ENCODE peak calls at places on chromosomes 3 and 15, in six cellular contexts. One of them, this sample, is unnamed.

GRCh38 chr3:107846282-107846852 is 244.5 kb downstream of the CD47 start:
- DNase-seq in stimulated activated CD8-positive, alpha-beta memory T cell treated with anti-CD3 and anti-CD28 coated beads, Interleukin-7, amount 100 ng/mL, for 1 hour: no peak
- DNase-seq in body of pancreas: peak; percentile 80
- DNase-seq in effector CD4-positive, alpha-beta T cell: no peak
- DNase-seq in NCI-H1048: no peak
- DNase-seq in mesothelial cell of epicardium: peak; percentile 78
- DNase-seq in this sample: peak; percentile 73

GRCh38 chr3:56771376-56771775 is 30.4 kb downstream of the ARHGEF3 start:
- DNase-seq in stimulated activated CD8-positive, alpha-beta memory T cell treated with anti-CD3 and anti-CD28 coated beads, Interleukin-7, amount 100 ng/mL, for 1 hour: no peak
- DNase-seq in body of pancreas: no peak
- DNase-seq in effector CD4-positive, alpha-beta T cell: no peak
- DNase-seq in NCI-H1048: no peak
- DNase-seq in mesothelial cell of epicardium: no peak
- DNase-seq in this sample: no peak

GRCh38 chr15:47787875-47788274 is 70.6 kb downstream of the SEMA6D start:
- DNase-seq in stimulated activated CD8-positive, alpha-beta memory T cell treated with anti-CD3 and anti-CD28 coated beads, Interleukin-7, amount 100 ng/mL, for 1 hour: no peak
- DNase-seq in body of pancreas: peak; percentile 61
- DNase-seq in effector CD4-positive, alpha-beta T cell: no peak
- DNase-seq in NCI-H1048: no peak
- DNase-seq in mesothelial cell of epicardium: no peak
- DNase-seq in this sample: no peak

GRCh38 chr15:50549326-50549725 is 2.9 kb upstream of the USP50 start:
- DNase-seq in stimulated activated CD8-positive, alpha-beta memory T cell treated with anti-CD3 and anti-CD28 coated beads, Interleukin-7, amount 100 ng/mL, for 1 hour: no peak
- DNase-seq in body of pancreas: no peak
- DNase-seq in effector CD4-positive, alpha-beta T cell: no peak
- DNase-seq in NCI-H1048: no peak
- DNase-seq in mesothelial cell of epicardium: no peak
- DNase-seq in this sample: no peak

GRCh38 chr15:76199106-76200082 is 111.9 kb downstream of the ETFA start:
- DNase-seq in stimulated activated CD8-positive, alpha-beta memory T cell treated with anti-CD3 and anti-CD28 coated beads, Interleukin-7, amount 100 ng/mL, for 1 hour: no peak
- DNase-seq in body of pancreas: peak; percentile 35
- DNase-seq in effector CD4-positive, alpha-beta T cell: no peak
- DNase-seq in NCI-H1048: no peak
- DNase-seq in mesothelial cell of epicardium: no peak
- DNase-seq in this sample: no peak

GRCh38 chr3:175070946-175071345 is 211.8 kb downstream of the NAALADL2 start:
- DNase-seq in stimulated activated CD8-positive, alpha-beta memory T cell treated with anti-CD3 and anti-CD28 coated beads, Interleukin-7, amount 100 ng/mL, for 1 hour: no peak
- DNase-seq in body of pancreas: no peak
- DNase-seq in effector CD4-positive, alpha-beta T cell: no peak
- DNase-seq in NCI-H1048: no peak
- DNase-seq in mesothelial cell of epicardium: no peak
- DNase-seq in this sample: no peak

GRCh38 chr3:8499181-8499611 is 2.4 kb upstream of the LMCD1 start:
- DNase-seq in stimulated activated CD8-positive, alpha-beta memory T cell treated with anti-CD3 and anti-CD28 coated beads, Interleukin-7, amount 100 ng/mL, for 1 hour: no peak
- DNase-seq in body of pancreas: peak; percentile 54
- DNase-seq in effector CD4-positive, alpha-beta T cell: no peak
- DNase-seq in NCI-H1048: peak; percentile 64
- DNase-seq in mesothelial cell of epicardium: no peak
- DNase-seq in this sample: no peak

GRCh38 chr15:81666828-81667227 is 292.8 kb upstream of the TMC3 start:
- DNase-seq in stimulated activated CD8-positive, alpha-beta memory T cell treated with anti-CD3 and anti-CD28 coated beads, Interleukin-7, amount 100 ng/mL, for 1 hour: no peak
- DNase-seq in body of pancreas: no peak
- DNase-seq in effector CD4-positive, alpha-beta T cell: no peak
- DNase-seq in NCI-H1048: no peak
- DNase-seq in mesothelial cell of epicardium: no peak
- DNase-seq in this sample: no peak

GRCh38 chr3:183904833-183905780 is 20.4 kb upstream of the PARL start:
- DNase-seq in stimulated activated CD8-positive, alpha-beta memory T cell treated with anti-CD3 and anti-CD28 coated beads, Interleukin-7, amount 100 ng/mL, for 1 hour: no peak
- DNase-seq in body of pancreas: no peak
- DNase-seq in effector CD4-positive, alpha-beta T cell: no peak
- DNase-seq in NCI-H1048: no peak
- DNase-seq in mesothelial cell of epicardium: no peak
- DNase-seq in this sample: no peak

GRCh38 chr15:51223771-51224229 is 114.6 kb downstream of the CYP19A1 start:
- DNase-seq in stimulated activated CD8-positive, alpha-beta memory T cell treated with anti-CD3 and anti-CD28 coated beads, Interleukin-7, amount 100 ng/mL, for 1 hour: no peak
- DNase-seq in body of pancreas: no peak
- DNase-seq in effector CD4-positive, alpha-beta T cell: no peak
- DNase-seq in NCI-H1048: no peak
- DNase-seq in mesothelial cell of epicardium: no peak
- DNase-seq in this sample: peak; percentile 75

GRCh38 chr3:127673191-127674098 is 693 bp downstream of the ABTB1 start:
- DNase-seq in stimulated activated CD8-positive, alpha-beta memory T cell treated with anti-CD3 and anti-CD28 coated beads, Interleukin-7, amount 100 ng/mL, for 1 hour: no peak
- DNase-seq in body of pancreas: peak; percentile 64
- DNase-seq in effector CD4-positive, alpha-beta T cell: peak; percentile 52
- DNase-seq in NCI-H1048: no peak
- DNase-seq in mesothelial cell of epicardium: no peak
- DNase-seq in this sample: peak; percentile 12

GRCh38 chr3:122092460-122093165 is 37.5 kb downstream of the CD86 start:
- DNase-seq in stimulated activated CD8-positive, alpha-beta memory T cell treated with anti-CD3 and anti-CD28 coated beads, Interleukin-7, amount 100 ng/mL, for 1 hour: no peak
- DNase-seq in body of pancreas: peak; percentile 26
- DNase-seq in effector CD4-positive, alpha-beta T cell: no peak
- DNase-seq in NCI-H1048: no peak
- DNase-seq in mesothelial cell of epicardium: no peak
- DNase-seq in this sample: no peak

GRCh38 chr3:135218782-135219181 is 423.7 kb downstream of the EPHB1 start:
- DNase-seq in stimulated activated CD8-positive, alpha-beta memory T cell treated with anti-CD3 and anti-CD28 coated beads, Interleukin-7, amount 100 ng/mL, for 1 hour: no peak
- DNase-seq in body of pancreas: no peak
- DNase-seq in effector CD4-positive, alpha-beta T cell: no peak
- DNase-seq in NCI-H1048: no peak
- DNase-seq in mesothelial cell of epicardium: no peak
- DNase-seq in this sample: no peak

GRCh38 chr3:100710355-100711198 is 1.3 kb downstream of the TFG start:
- DNase-seq in stimulated activated CD8-positive, alpha-beta memory T cell treated with anti-CD3 and anti-CD28 coated beads, Interleukin-7, amount 100 ng/mL, for 1 hour: no peak
- DNase-seq in body of pancreas: peak; percentile 44
- DNase-seq in effector CD4-positive, alpha-beta T cell: peak; percentile 19
- DNase-seq in NCI-H1048: no peak
- DNase-seq in mesothelial cell of epicardium: peak; percentile 45
- DNase-seq in this sample: no peak

GRCh38 chr3:74370342-74370741 is 244.1 kb downstream of the CNTN3 start:
- DNase-seq in stimulated activated CD8-positive, alpha-beta memory T cell treated with anti-CD3 and anti-CD28 coated beads, Interleukin-7, amount 100 ng/mL, for 1 hour: no peak
- DNase-seq in body of pancreas: no peak
- DNase-seq in effector CD4-positive, alpha-beta T cell: no peak
- DNase-seq in NCI-H1048: no peak
- DNase-seq in mesothelial cell of epicardium: no peak
- DNase-seq in this sample: no peak

GRCh38 chr15:45126535-45127158 is 3.0 kb downstream of the DUOXA1 start:
- DNase-seq in stimulated activated CD8-positive, alpha-beta memory T cell treated with anti-CD3 and anti-CD28 coated beads, Interleukin-7, amount 100 ng/mL, for 1 hour: no peak
- DNase-seq in body of pancreas: peak; percentile 54
- DNase-seq in effector CD4-positive, alpha-beta T cell: peak; percentile 43
- DNase-seq in NCI-H1048: no peak
- DNase-seq in mesothelial cell of epicardium: no peak
- DNase-seq in this sample: no peak

This sample was measured in ascending aorta.